ENCODE peak calls at places on chromosomes 5 and 9, in five cellular contexts. E is HCT116, W is HepG2, L is GM23248, P is PC-9. M is an unnamed sample. For H3K79me2, the result is how much of the 10 kb centered on the place peaks cover.

GRCh38 chr9:30978000-30978399 is 1406.4 kb upstream of the ACO1 start:
- DNase-seq in E (no peak), L (no peak), P (no peak), W (no peak), M (no peak)

GRCh38 chr9:82883436-82883835 is 179.5 kb downstream of the RASEF start:
- DNase-seq in P (no peak), L (no peak), W (no peak), E (no peak), M (no peak)

GRCh38 chr5:69502375-69503143 is 10.0 kb downstream of the OCLN start:
- DNase-seq in E (no peak), L (peak), P (peak), W (peak), M (no peak)

GRCh38 chr9:135109650-135110049 is 22.2 kb downstream of the OLFM1 start:
- DNase-seq in P (no peak), W (no peak), E (no peak), L (no peak), M (no peak)

GRCh38 chr9:83956288-83957028 is 23.6 kb downstream of the HNRNPK start:
- DNase-seq in W (peak), P (peak), L (peak), E (no peak), M (peak)

GRCh38 chr9:90300901-90301688 is 341.5 kb downstream of the DIRAS2 start:
- DNase-seq in E (peak), L (peak), P (peak), W (no peak), M (no peak)

GRCh38 chr5:43603535-43604363 is 769 bp downstream of the NNT start:
- DNase-seq in W (peak), E (no peak), L (peak), P (no peak), M (peak)

GRCh38 chr9:111231801-111232580 is 98.0 kb downstream of the OR2K2 start:
- DNase-seq in L (no peak), E (no peak), W (no peak), P (no peak), M (no peak)

GRCh38 chr9:98607152-98607551 is 101.6 kb downstream of the GABBR2 start:
- DNase-seq in L (peak), P (no peak), E (no peak), W (no peak), M (no peak)

GRCh38 chr5:126267435-126267834 is 155.8 kb upstream of the GRAMD2B start:
- DNase-seq in L (no peak), P (no peak), W (peak), E (no peak), M (no peak)

GRCh38 chr5:84623034-84623433 is 238.4 kb upstream of the EDIL3 start:
- DNase-seq in P (no peak), W (no peak), L (no peak), E (no peak), M (no peak)

GRCh38 chr9:106862115-106862945 is 636 bp upstream of the ZNF462 start:
- DNase-seq in W (no peak), E (no peak), L (peak), P (no peak), M (no peak)

GRCh38 chr5:178215263-178216002 is 11.1 kb downstream of the HNRNPAB start:
- DNase-seq in P (no peak), W (no peak), E (no peak), L (no peak), M (no peak)

GRCh38 chr5:142215915-142216681 is 107.5 kb downstream of the NDFIP1 start:
- DNase-seq in W (peak), P (peak), L (peak), E (peak), M (no peak)

GRCh38 chr9:134165357-134166315 is 1.3 kb upstream of the RNU6ATAC start:
- DNase-seq in P (no peak), E (peak), L (peak), W (no peak), M (peak)

GRCh38 chr5:138077064-138077696 is 6.7 kb upstream of the WNT8A start:
- DNase-seq in E (peak), W (peak), L (peak), P (no peak), M (peak)

GRCh38 chr5:131259326-131259725 is 4.5 kb upstream of the CDC42SE2 start:
- DNase-seq in E (no peak), P (no peak), W (no peak), L (no peak), M (no peak)

GRCh38 chr9:119368179-119368578 is 1.1 kb downstream of the BRINP1 start:
- DNase-seq in W (no peak), P (no peak), E (no peak), L (no peak), M (no peak)

GRCh38 chr5:131148835-131149234 is 16.2 kb downstream of the HINT1 start:
- DNase-seq in P (no peak), E (no peak), L (no peak), W (no peak), M (no peak)

GRCh38 chr5:178537467-178538381 is 52.5 kb downstream of the COL23A1 start:
- DNase-seq in P (no peak), W (no peak), E (no peak), L (no peak), M (no peak)

GRCh38 chr5:32283539-32284377 is 29.0 kb downstream of the MTMR12 start:
- DNase-seq in E (no peak), L (peak), P (peak), W (no peak), M (no peak)

GRCh38 chr5:157740211-157740610 is 3.3 kb upstream of the LSM11 start:
- DNase-seq in P (no peak), E (peak), L (peak), W (peak), M (peak)

GRCh38 chr5:108515706-108516105 is 133.8 kb upstream of the FBXL17 start:
- DNase-seq in L (peak), W (no peak), E (no peak), P (no peak), M (no peak)

GRCh38 chr5:67957374-67957773 is 258.2 kb upstream of the PIK3R1 start:
- DNase-seq in E (no peak), W (no peak), L (no peak), P (no peak), M (no peak)

GRCh38 chr5:95631991-95632675 is 12.2 kb downstream of the GPR150 start:
- DNase-seq in P (no peak), E (no peak), L (peak), W (peak), M (peak)

GRCh38 chr9:35519697-35520403 is 29.9 kb downstream of the RUSC2 start:
- DNase-seq in P (no peak), W (no peak), E (no peak), L (peak), M (no peak)

GRCh38 chr9:35517552-35518211 is 27.8 kb downstream of the RUSC2 start:
- DNase-seq in P (no peak), W (no peak), L (no peak), E (no peak), M (no peak)

GRCh38 chr9:35517136-35517535 is 27.2 kb downstream of the RUSC2 start:
- DNase-seq in P (no peak), L (peak), W (peak), E (no peak), M (no peak)

GRCh38 chr9:35518981-35519679 is 29.2 kb downstream of the RUSC2 start:
- DNase-seq in P (peak), E (no peak), W (no peak), L (peak), M (no peak)

GRCh38 chr9:35518212-35518917 is 28.5 kb downstream of the RUSC2 start:
- DNase-seq in W (peak), E (peak), P (peak), L (peak), M (no peak)
- H3K79me2 ChIP-seq in W (under half), E (under half), P (half or more), L (half or more), M (under half)

DNA sequence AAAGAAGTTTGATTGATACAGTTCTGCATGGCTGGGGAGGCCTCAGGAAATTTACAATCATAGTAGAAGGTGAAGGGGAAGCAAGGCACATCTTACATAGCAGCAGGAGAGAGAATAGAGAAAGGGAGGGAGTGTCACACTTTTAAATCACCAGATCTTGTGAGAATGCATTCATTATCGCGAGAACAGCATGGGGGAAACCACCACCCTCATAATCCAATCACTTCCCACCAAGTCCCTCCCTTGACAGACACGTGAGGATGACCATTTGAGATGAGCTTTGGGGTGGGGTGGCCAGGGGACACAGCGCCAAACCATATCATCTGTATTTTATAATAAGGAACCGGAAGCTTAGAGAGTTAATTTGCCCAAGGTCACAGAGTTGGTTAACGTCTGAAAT is 13.7 kb upstream of the FOCAD start:
- DNase-seq in E (no peak), L (no peak), P (no peak), W (no peak), M (no peak)
- H3K79me2 ChIP-seq in E (under half), L (under half), P (under half), W (under half), M (under half)

GRCh38 chr5:16920109-16920816 is 15.8 kb downstream of the MYO10 start:
- DNase-seq in E (no peak), P (no peak), L (no peak), W (no peak), M (no peak)
- H3K79me2 ChIP-seq in E (half or more), P (half or more), L (half or more), W (under half), M (under half)

GRCh38 chr9:109301012-109301411 is 19.8 kb downstream of the EPB41L4B start:
- DNase-seq in L (no peak), P (no peak), E (no peak), W (no peak), M (no peak)

GRCh38 chr9:109304350-109304749 is 16.5 kb downstream of the EPB41L4B start:
- DNase-seq in L (no peak), P (no peak), W (peak), E (no peak), M (no peak)

GRCh38 chr9:109303900-109304299 is 17.0 kb downstream of the EPB41L4B start:
- DNase-seq in W (no peak), L (no peak), E (no peak), P (no peak), M (no peak)

GRCh38 chr9:109299901-109300300 is 21.0 kb downstream of the EPB41L4B start:
- DNase-seq in W (no peak), P (no peak), E (no peak), L (no peak), M (no peak)

DNA sequence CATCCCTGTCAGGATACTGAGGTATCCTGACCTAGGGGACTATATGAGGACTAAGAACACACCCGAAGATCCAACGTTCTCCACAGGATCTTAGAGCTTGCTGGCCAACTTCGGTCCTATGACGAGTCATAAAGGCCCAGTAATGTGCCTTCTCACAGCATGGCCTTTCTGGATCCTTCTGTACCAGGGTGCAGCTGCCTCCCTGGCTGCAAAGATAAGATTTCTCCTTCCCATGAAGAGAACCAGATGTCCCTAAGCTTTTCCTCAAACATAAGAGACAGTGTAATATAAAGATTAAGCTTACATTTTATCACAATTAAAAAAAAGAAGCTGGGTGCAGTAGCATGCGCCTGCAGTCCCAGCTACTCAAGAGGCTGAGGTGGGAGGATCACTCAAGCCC is 18.3 kb downstream of the EPB41L4B start:
- DNase-seq in E (no peak), W (no peak), L (no peak), P (no peak), M (no peak)
- H3K79me2 ChIP-seq in E (under half), W (half or more), L (under half), P (under half), M (under half)

GRCh38 chr5:54310433-54311177 is at the start of gene ARL15:
- DNase-seq in P (peak), W (peak), E (peak), L (peak), M (peak)

GRCh38 chr5:54315736-54316135 is 5.4 kb upstream of the ARL15 start:
- DNase-seq in W (no peak), P (no peak), L (no peak), E (no peak), M (no peak)

GRCh38 chr5:54312499-54312898 is 2.1 kb upstream of the ARL15 start:
- DNase-seq in L (no peak), P (no peak), E (no peak), W (no peak), M (no peak)

GRCh38 chr5:54311178-54311811 is 922 bp upstream of the ARL15 start:
- DNase-seq in P (peak), L (peak), E (no peak), W (no peak), M (peak)

GRCh38 chr5:54313311-54314270 is 3.2 kb upstream of the ARL15 start:
- DNase-seq in W (no peak), L (no peak), P (no peak), E (no peak), M (no peak)
- H3K79me2 ChIP-seq in W (under half), L (under half), P (under half), E (under half), M (under half)

DNA sequence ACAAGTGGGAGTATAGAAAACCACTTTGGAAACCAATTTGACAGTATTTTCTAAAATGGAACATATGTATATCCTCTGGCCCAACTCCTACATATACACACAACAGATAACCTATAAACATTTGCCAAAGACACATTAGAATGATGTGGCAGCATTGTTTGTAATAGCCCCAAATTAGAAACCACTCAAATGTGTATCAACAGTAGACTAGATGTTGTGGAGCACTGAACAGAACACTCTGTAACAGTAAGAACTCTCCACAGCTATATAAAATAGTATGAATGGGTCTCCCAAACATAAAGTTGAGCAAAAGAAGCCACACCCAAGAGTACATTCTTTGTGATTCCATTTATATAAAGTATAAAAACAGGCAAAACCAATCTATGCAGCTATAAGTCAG is 6.1 kb downstream of the ZNF622 start:
- DNase-seq in E (no peak), P (no peak), W (no peak), L (no peak), M (no peak)
- H3K79me2 ChIP-seq in E (half or more), P (under half), W (under half), L (half or more), M (under half)

GRCh38 chr5:143239877-143240518 is 163.5 kb downstream of the NR3C1 start:
- DNase-seq in E (no peak), P (no peak), W (no peak), L (no peak), M (no peak)
- H3K79me2 ChIP-seq in E (under half), P (under half), W (under half), L (under half), M (under half)

DNA sequence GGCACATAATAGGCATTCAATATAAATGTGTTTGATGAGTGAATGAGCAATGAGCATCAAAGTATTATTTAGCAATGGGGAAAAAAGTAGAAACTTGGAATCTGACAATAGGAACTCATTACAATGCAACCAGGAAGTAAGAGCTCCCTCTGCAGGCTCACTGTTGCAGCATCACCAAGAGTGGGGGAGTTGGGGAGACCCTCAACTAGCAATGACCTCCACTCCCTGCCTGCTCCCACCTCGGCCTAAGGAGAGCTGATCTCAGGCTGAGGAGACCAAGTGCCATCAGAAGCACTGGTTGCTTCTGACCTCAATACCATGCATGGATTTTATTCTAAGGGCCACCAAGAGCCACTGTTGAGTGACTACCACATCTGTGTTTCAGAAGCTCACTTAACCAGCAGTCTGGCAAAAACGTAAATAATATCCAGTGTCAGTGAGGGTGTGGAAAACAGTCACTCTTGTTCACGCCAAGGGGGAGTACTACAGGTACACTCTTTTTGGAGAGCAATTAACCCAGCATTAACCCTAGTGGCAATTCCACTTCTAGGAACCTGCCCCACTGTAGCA is 8.0 kb downstream of the VDAC1 start:
- DNase-seq in P (no peak), E (no peak), L (no peak), W (no peak), M (peak)
- H3K79me2 ChIP-seq in P (half or more), E (half or more), L (half or more), W (half or more), M (half or more)

DNA sequence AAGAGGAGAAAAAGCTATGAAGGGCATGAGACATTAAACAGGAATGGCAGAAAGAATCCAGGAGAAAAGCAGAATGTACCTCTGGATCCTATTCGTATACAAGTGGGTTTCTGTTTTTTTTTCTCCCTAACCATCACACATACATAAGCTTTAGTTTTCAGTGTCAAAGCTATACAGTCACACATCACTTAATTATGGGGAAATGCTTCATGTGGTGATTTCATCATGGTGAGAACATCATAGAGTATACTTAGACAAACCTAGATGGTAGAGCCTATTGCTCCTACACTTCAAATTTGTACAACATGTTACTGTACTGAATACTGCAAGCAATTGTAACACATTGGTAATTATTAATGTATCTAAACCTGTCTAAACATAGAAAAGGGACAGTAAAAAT is 290.6 kb downstream of the AOPEP start:
- DNase-seq in L (peak), P (no peak), W (no peak), E (no peak), M (no peak)
- H3K79me2 ChIP-seq in L (half or more), P (half or more), W (half or more), E (under half), M (under half)

DNA sequence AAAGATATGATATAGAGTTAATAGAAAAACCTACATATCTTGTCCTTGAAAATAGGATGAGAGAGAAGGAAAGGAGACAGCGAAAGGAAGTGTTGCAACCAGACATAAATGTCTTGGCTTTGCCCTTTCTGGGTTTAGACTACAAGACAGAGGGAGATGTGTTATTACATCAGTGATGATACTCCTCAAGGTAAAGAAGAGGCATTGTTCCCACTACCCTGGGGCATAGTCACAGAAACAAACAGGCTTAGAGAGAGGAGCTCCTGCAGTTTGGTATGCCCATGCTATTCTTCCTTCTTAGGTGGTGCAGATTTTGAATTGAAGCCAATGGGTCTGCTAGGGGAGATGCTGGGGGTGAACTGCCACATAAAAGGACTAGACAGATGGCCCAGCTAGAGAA is 166.8 kb upstream of the RFX3 start:
- DNase-seq in L (no peak), E (no peak), W (no peak), P (no peak), M (no peak)
- H3K79me2 ChIP-seq in L (under half), E (under half), W (under half), P (under half), M (under half)

M was measured in OCI-LY7.